ENCODE peak calls at places on chromosomes 13 and 19, in five cellular contexts. V is CD4-positive, CD25-positive, alpha-beta regulatory T cell; Y is K562; Q is mucosa of descending colon; H is left lung. I is an unnamed sample.

GRCh38 chr13:75870397-75870801 is 234.3 kb downstream of the LMO7 start:
- DNase-seq in Y (peak; percentile 26), Q (no peak), H (no peak), V (peak; percentile 25), I (peak; percentile 23)

GRCh38 chr19:35592226-35592625 is 6.3 kb downstream of the PMIS2 start:
- DNase-seq in V (peak; percentile 67), Q (peak; percentile 19), H (no peak), Y (peak; percentile 43), I (peak; percentile 7)

GRCh38 chr13:82010780-82011179 is 1669.9 kb upstream of the SPRY2 start:
- DNase-seq in Y (no peak), Q (no peak), H (no peak), V (no peak), I (no peak)

GRCh38 chr19:30254789-30255188 is 117.4 kb upstream of the ZNF536 start:
- DNase-seq in H (no peak), V (no peak), Y (no peak), Q (no peak), I (no peak)

GRCh38 chr19:45630463-45630862 is 8.7 kb downstream of the EML2 start:
- DNase-seq in Q (no peak), Y (no peak), V (peak; percentile 47), H (no peak), I (peak; percentile 39)

GRCh38 chr19:13965926-13966683 is 13.8 kb downstream of the DCAF15 start:
- DNase-seq in H (no peak), Q (no peak), V (no peak), Y (no peak), I (no peak)

GRCh38 chr19:45164577-45165335 is 4.0 kb upstream of the NKPD1 start:
- DNase-seq in H (peak; percentile 90), Y (peak; percentile 62), Q (peak; percentile 69), V (peak; percentile 61), I (no peak)

GRCh38 chr19:41442473-41443360 is at the start of gene ERICH4:
- DNase-seq in V (no peak), H (no peak), Y (peak; percentile 3), Q (no peak), I (no peak)

GRCh38 chr13:85347251-85347650 is 452.0 kb downstream of the SLITRK6 start:
- DNase-seq in Q (no peak), V (no peak), H (no peak), Y (no peak), I (no peak)

GRCh38 chr19:39195755-39196154 is 1.0 kb upstream of the NCCRP1 start:
- DNase-seq in V (peak; percentile 3), Y (no peak), H (no peak), Q (no peak), I (no peak)

GRCh38 chr19:39196320-39196719 is 444 bp upstream of the NCCRP1 start:
- DNase-seq in Q (no peak), Y (no peak), V (no peak), H (no peak), I (no peak)

GRCh38 chr19:39197808-39198207 is 1.0 kb downstream of the NCCRP1 start:
- DNase-seq in Y (no peak), V (no peak), Q (no peak), H (no peak), I (no peak)

GRCh38 chr19:39199025-39199424 is 2.3 kb downstream of the NCCRP1 start:
- DNase-seq in H (no peak), Y (peak; percentile 36), Q (no peak), V (no peak), I (peak; percentile 34)

GRCh38 chr19:39196860-39197562 is at the start of gene NCCRP1:
- DNase-seq in Q (no peak), H (no peak), V (no peak), Y (peak; percentile 59), I (peak; percentile 60)
- H3K4me3 ChIP-seq in Q (no peak within 1 kb of the TSS), H (no peak within 1 kb of the TSS), V (no peak within 1 kb of the TSS), Y (no peak within 1 kb of the TSS), I (no peak within 1 kb of the TSS)

DNA sequence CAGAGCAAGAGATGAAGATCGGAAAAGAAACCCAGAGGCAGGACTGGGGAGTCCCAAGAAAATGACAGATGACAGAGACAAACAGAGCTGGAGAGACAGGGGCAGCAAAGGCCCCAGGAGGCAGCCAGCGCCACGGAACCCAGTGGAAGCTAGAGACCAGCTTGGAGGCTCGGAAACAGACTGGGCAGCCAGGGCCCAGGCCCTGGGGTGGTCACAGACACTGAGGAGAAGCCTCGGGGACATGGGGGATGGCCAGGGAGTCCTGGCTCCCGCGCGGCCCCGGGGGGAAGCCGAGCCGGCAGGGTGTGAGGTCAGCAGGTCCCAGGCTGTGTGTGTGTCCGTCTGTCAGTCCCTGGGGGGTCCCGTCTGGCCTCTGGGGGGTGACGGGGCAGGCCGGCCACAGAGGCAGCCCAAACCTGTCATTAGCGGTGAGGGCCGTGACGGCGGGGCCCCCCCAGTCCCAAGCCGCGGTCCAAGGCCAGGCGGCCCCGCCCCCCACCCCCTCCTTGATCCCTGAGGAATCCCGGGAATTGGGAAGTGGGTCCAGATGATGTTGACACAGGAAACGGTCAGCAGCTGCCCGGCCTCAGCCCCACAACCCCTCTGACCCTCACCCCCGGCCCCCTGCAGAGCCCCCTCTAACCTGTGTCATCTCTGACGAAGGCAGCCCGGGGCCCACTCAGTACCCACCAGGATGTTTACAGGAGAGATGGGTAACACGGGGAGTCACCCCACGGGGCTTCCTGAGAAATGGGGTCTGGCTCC is 2.5 kb upstream of the TMEM190 start:
- DNase-seq in V (no peak), Q (no peak), H (no peak), Y (no peak), I (no peak)
- H3K4me1 ChIP-seq in V (peaks cover 9% of the 10 kb centered on the region), Q (peaks cover 2% of the 10 kb centered on the region), H (peaks cover 5% of the 10 kb centered on the region), Y (peaks cover 73% of the 10 kb centered on the region), I (no peaks in the 10 kb centered on the region)

GRCh38 chr19:12639901-12640613 is 26.5 kb downstream of the MAN2B1 start:
- DNase-seq in V (peak; percentile 86), H (peak; percentile 94), Q (peak; percentile 87), Y (peak; percentile 78), I (no peak)
- H3K4me3 ChIP-seq in V (no peak overlapping the region), H (no peak overlapping the region), Q (no peak overlapping the region), Y (no peak overlapping the region), I (no peak overlapping the region)

GRCh38 chr19:7229735-7230134 is 64.5 kb downstream of the INSR start:
- DNase-seq in V (no peak), H (no peak), Q (no peak), Y (no peak), I (no peak)

GRCh38 chr19:7227735-7228134 is 66.5 kb downstream of the INSR start:
- DNase-seq in Q (no peak), H (no peak), Y (no peak), V (no peak), I (no peak)

GRCh38 chr19:7226749-7227148 is 67.5 kb downstream of the INSR start:
- DNase-seq in Q (no peak), V (no peak), Y (no peak), H (no peak), I (no peak)

GRCh38 chr19:7228935-7229541 is 65.2 kb downstream of the INSR start:
- DNase-seq in H (no peak), Y (no peak), Q (no peak), V (no peak), I (no peak)

GRCh38 chr19:7230826-7231225 is 63.4 kb downstream of the INSR start:
- DNase-seq in H (no peak), V (no peak), Q (no peak), Y (no peak), I (no peak)
- H3K4me1 ChIP-seq in H (no peaks in the 10 kb centered on the region), V (no peaks in the 10 kb centered on the region), Q (no peaks in the 10 kb centered on the region), Y (no peaks in the 10 kb centered on the region), I (no peaks in the 10 kb centered on the region)